ENCODE peak calls at places on chromosomes 11 and 22, in seven cellular contexts. One of them, this sample, is unnamed.

GRCh38 chr11:22192642-22193347 is at the start of gene ANO5:
- DNase-seq in GM12892: peak
- DNase-seq in SK-N-SH: peak
- DNase-seq in GM12878: no peak
- DNase-seq in K562: peak
- DNase-seq in HepG2: no peak
- DNase-seq in H1: peak
- DNase-seq in this sample: peak

GRCh38 chr22:37212174-37212906 is at the start of gene SSTR3:
- DNase-seq in GM12892: no peak
- DNase-seq in SK-N-SH: peak
- DNase-seq in GM12878: no peak
- DNase-seq in K562: no peak
- DNase-seq in HepG2: no peak
- DNase-seq in H1: peak
- DNase-seq in this sample: no peak

GRCh38 chr11:76270387-76270786 is 64.1 kb upstream of the WNT11 start:
- DNase-seq in GM12892: no peak
- DNase-seq in SK-N-SH: no peak
- DNase-seq in GM12878: no peak
- DNase-seq in K562: no peak
- DNase-seq in HepG2: no peak
- DNase-seq in H1: no peak
- DNase-seq in this sample: no peak

GRCh38 chr11:117143390-117143789 is 697 bp upstream of the PAFAH1B2 start:
- DNase-seq in GM12892: no peak
- DNase-seq in SK-N-SH: peak
- DNase-seq in GM12878: no peak
- DNase-seq in K562: peak
- DNase-seq in HepG2: no peak
- DNase-seq in H1: no peak
- DNase-seq in this sample: no peak

GRCh38 chr11:44627911-44628729 is 62.7 kb downstream of the CD82 start:
- DNase-seq in GM12892: peak
- DNase-seq in SK-N-SH: peak
- DNase-seq in GM12878: no peak
- DNase-seq in K562: no peak
- DNase-seq in HepG2: no peak
- DNase-seq in H1: no peak
- DNase-seq in this sample: no peak

GRCh38 chr22:39205344-39206021 is 39.3 kb downstream of the PDGFB start:
- DNase-seq in GM12892: peak
- DNase-seq in SK-N-SH: no peak
- DNase-seq in GM12878: no peak
- DNase-seq in K562: peak
- DNase-seq in HepG2: peak
- DNase-seq in H1: no peak
- DNase-seq in this sample: no peak

GRCh38 chr11:112024178-112024777 is 930 bp upstream of the DLAT start:
- DNase-seq in GM12892: peak
- DNase-seq in SK-N-SH: no peak
- DNase-seq in GM12878: no peak
- DNase-seq in K562: peak
- DNase-seq in HepG2: no peak
- DNase-seq in H1: no peak
- DNase-seq in this sample: no peak

GRCh38 chr11:67071420-67072284 is 15.0 kb downstream of the RHOD start:
- DNase-seq in GM12892: peak
- DNase-seq in SK-N-SH: peak
- DNase-seq in GM12878: no peak
- DNase-seq in K562: peak
- DNase-seq in HepG2: peak
- DNase-seq in H1: peak
- DNase-seq in this sample: peak

GRCh38 chr11:64770120-64770519 is 8.2 kb downstream of the SF1 start:
- DNase-seq in GM12892: no peak
- DNase-seq in SK-N-SH: no peak
- DNase-seq in GM12878: no peak
- DNase-seq in K562: no peak
- DNase-seq in HepG2: no peak
- DNase-seq in H1: no peak
- DNase-seq in this sample: no peak

GRCh38 chr11:86571273-86571948 is 101.0 kb downstream of the ME3 start:
- DNase-seq in GM12892: no peak
- DNase-seq in SK-N-SH: peak
- DNase-seq in GM12878: no peak
- DNase-seq in K562: peak
- DNase-seq in HepG2: peak
- DNase-seq in H1: peak
- DNase-seq in this sample: no peak

GRCh38 chr22:47194476-47195155 is 432.2 kb downstream of the TBC1D22A start:
- DNase-seq in GM12892: no peak
- DNase-seq in SK-N-SH: peak
- DNase-seq in GM12878: no peak
- DNase-seq in K562: no peak
- DNase-seq in HepG2: no peak
- DNase-seq in H1: no peak
- DNase-seq in this sample: peak

GRCh38 chr22:47192106-47192650 is 429.7 kb downstream of the TBC1D22A start:
- DNase-seq in GM12892: peak
- DNase-seq in SK-N-SH: no peak
- DNase-seq in GM12878: no peak
- DNase-seq in K562: no peak
- DNase-seq in HepG2: no peak
- DNase-seq in H1: no peak
- DNase-seq in this sample: no peak

GRCh38 chr22:47191630-47192105 is 429.2 kb downstream of the TBC1D22A start:
- DNase-seq in GM12892: no peak
- DNase-seq in SK-N-SH: no peak
- DNase-seq in GM12878: no peak
- DNase-seq in K562: no peak
- DNase-seq in HepG2: no peak
- DNase-seq in H1: no peak
- DNase-seq in this sample: no peak

GRCh38 chr22:47193606-47194316 is 431.3 kb downstream of the TBC1D22A start:
- DNase-seq in GM12892: no peak
- DNase-seq in SK-N-SH: no peak
- DNase-seq in GM12878: no peak
- DNase-seq in K562: no peak
- DNase-seq in HepG2: no peak
- DNase-seq in H1: no peak
- DNase-seq in this sample: no peak

DNA sequence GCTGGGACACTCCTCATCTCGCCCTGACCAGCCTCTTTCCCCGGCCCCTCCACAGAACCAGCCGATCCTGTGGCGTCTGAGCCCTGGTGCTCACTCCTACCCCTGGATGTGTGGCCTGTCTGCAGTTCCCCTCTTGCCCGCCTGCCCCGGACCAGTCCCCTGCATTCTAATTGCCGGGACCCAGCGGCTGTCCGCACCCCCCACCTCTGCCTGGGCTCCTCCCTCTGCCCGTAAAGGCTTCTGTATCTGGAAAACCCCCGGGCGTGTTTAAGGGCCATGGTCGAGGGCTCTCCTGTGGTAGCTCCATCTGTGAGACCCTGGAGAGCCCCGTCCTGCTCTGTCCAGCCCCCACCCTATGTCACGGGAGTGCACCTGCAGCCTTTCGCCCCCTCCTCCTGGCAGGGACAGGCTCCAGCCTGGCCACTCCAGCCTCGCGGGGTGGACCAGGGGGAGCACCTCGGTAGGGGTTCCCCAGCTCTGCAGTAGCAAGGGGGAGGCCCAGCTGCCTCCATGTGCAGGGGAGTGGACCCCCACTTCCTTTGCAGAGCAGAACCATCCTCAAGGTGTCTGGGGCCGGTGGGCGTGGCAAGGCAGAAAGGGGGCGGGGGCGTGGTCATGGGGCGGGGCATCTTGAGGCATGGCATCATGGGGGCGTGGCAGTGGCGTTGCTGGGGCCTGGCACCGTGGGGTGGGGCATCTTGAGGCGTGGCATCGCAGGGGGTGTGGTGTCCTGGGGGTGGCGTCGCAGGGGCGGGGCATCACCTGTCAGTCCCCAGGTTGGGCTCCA is 430.4 kb downstream of the TBC1D22A start:
- DNase-seq in GM12892: peak
- DNase-seq in SK-N-SH: no peak
- DNase-seq in GM12878: no peak
- DNase-seq in K562: peak
- DNase-seq in HepG2: no peak
- DNase-seq in H1: no peak
- DNase-seq in this sample: no peak
- TF ChIP-seq TAF1 in GM12892: no peak
- TF ChIP-seq TAF1 in SK-N-SH: no peak
- TF ChIP-seq TAF1 in GM12878: no peak
- TF ChIP-seq TAF1 in K562: no peak
- TF ChIP-seq TAF1 in HepG2: no peak
- TF ChIP-seq TAF1 in H1: no peak
- TF ChIP-seq TAF1 in this sample: no peak

GRCh38 chr22:42951093-42951710 is 63.7 kb downstream of the PACSIN2 start:
- DNase-seq in GM12892: no peak
- DNase-seq in SK-N-SH: no peak
- DNase-seq in GM12878: no peak
- DNase-seq in K562: no peak
- DNase-seq in HepG2: no peak
- DNase-seq in H1: no peak
- DNase-seq in this sample: no peak

GRCh38 chr22:42947211-42947990 is 67.5 kb downstream of the PACSIN2 start:
- DNase-seq in GM12892: no peak
- DNase-seq in SK-N-SH: no peak
- DNase-seq in GM12878: no peak
- DNase-seq in K562: no peak
- DNase-seq in HepG2: peak
- DNase-seq in H1: no peak
- DNase-seq in this sample: no peak

GRCh38 chr22:42948205-42948804 is 66.6 kb downstream of the PACSIN2 start:
- DNase-seq in GM12892: no peak
- DNase-seq in SK-N-SH: no peak
- DNase-seq in GM12878: no peak
- DNase-seq in K562: no peak
- DNase-seq in HepG2: no peak
- DNase-seq in H1: no peak
- DNase-seq in this sample: no peak

GRCh38 chr22:42950281-42950680 is 64.7 kb downstream of the PACSIN2 start:
- DNase-seq in GM12892: no peak
- DNase-seq in SK-N-SH: no peak
- DNase-seq in GM12878: no peak
- DNase-seq in K562: no peak
- DNase-seq in HepG2: no peak
- DNase-seq in H1: no peak
- DNase-seq in this sample: no peak

GRCh38 chr22:42949159-42949558 is 65.8 kb downstream of the PACSIN2 start:
- DNase-seq in GM12892: no peak
- DNase-seq in SK-N-SH: no peak
- DNase-seq in GM12878: no peak
- DNase-seq in K562: no peak
- DNase-seq in HepG2: no peak
- DNase-seq in H1: no peak
- DNase-seq in this sample: no peak
- TF ChIP-seq TAF1 in GM12892: no peak
- TF ChIP-seq TAF1 in SK-N-SH: no peak
- TF ChIP-seq TAF1 in GM12878: no peak
- TF ChIP-seq TAF1 in K562: no peak
- TF ChIP-seq TAF1 in HepG2: no peak
- TF ChIP-seq TAF1 in H1: no peak
- TF ChIP-seq TAF1 in this sample: no peak

DNA sequence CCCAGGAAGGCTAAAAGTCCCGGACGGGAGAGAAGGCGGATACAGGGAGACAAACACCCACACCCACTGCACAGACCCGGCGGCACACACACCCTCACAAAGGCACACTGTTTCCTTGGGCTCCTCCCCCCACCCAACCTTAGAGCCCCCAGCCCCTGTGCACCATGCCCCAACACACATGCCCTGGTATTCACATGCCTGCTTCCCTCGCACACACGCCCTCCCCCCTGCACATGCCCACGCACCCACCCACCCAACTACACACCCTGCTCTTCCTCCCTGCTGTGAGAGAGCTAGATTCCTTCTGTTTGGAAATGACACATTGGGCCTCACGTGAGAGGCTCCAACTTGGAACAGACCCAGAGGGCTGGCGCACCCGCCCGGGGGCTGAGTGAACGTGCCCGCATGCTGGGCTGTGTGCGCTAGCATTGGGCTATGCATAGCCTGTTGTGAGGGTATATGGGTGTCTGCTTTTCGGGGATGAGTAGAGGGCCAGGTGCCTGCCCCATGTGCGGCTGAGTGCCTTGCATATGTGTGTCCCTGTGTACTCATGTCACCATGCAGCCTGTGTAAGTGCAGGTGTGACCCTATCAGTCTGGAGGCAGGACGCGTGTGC is 518 bp upstream of the CHRM1 start:
- DNase-seq in GM12892: no peak
- DNase-seq in SK-N-SH: peak
- DNase-seq in GM12878: no peak
- DNase-seq in K562: no peak
- DNase-seq in HepG2: no peak
- DNase-seq in H1: no peak
- DNase-seq in this sample: no peak
- TF ChIP-seq TAF1 in GM12892: no peak
- TF ChIP-seq TAF1 in SK-N-SH: no peak
- TF ChIP-seq TAF1 in GM12878: no peak
- TF ChIP-seq TAF1 in K562: no peak
- TF ChIP-seq TAF1 in HepG2: no peak
- TF ChIP-seq TAF1 in H1: no peak
- TF ChIP-seq TAF1 in this sample: no peak

GRCh38 chr11:125645871-125646270 is 20.9 kb downstream of the CHEK1 start:
- DNase-seq in GM12892: no peak
- DNase-seq in SK-N-SH: no peak
- DNase-seq in GM12878: no peak
- DNase-seq in K562: no peak
- DNase-seq in HepG2: no peak
- DNase-seq in H1: no peak
- DNase-seq in this sample: no peak

DNA sequence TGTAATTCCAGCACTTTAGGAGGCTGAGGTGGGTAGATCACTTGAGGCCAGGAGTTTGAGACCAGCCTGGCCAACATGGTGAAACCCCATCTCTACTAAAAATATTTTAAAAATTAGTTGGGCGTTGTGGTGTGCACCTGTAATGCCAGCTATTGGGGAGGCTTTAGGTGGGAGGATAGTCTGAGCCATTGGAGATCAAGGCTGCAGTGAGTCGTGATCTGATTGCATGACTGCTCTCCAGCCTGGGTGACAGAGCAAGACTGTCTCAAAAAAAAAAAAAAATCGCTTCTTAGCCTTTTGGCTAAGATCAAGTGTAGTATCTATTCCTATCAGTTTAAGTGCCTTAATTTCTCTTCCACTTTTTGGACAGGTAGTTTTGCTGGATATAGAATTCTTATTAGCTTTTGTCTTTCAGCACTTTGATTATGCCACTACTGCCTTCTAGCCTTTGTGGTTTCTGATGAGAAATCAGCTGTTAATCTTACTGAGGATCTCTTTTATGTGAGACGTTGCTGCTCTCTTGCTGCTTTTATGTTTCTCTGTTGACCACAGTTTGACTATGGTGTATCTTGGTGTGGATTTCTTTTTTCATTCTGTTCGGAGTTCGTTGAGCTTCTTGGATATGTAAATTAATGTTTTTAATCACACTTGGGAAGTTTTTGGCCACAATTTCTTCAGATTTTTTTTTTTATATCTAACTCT is 24.7 kb downstream of the CHEK1 start:
- DNase-seq in GM12892: no peak
- DNase-seq in SK-N-SH: no peak
- DNase-seq in GM12878: no peak
- DNase-seq in K562: no peak
- DNase-seq in HepG2: no peak
- DNase-seq in H1: no peak
- DNase-seq in this sample: no peak
- TF ChIP-seq TAF1 in GM12892: no peak
- TF ChIP-seq TAF1 in SK-N-SH: no peak
- TF ChIP-seq TAF1 in GM12878: no peak
- TF ChIP-seq TAF1 in K562: no peak
- TF ChIP-seq TAF1 in HepG2: no peak
- TF ChIP-seq TAF1 in H1: no peak
- TF ChIP-seq TAF1 in this sample: no peak